ENCODE peak calls at places on chromosomes 2 and 18, in six cellular contexts. One of them, this sample, is unnamed.
A peak's percentile ranks its signal among the peaks of the same experiment; 100 is the strongest.

GRCh38 chr18:4074647-4075046 is 380.5 kb downstream of the DLGAP1 start:
- DNase-seq in AG08395: no peak
- DNase-seq in T-helper 17 cell: no peak
- DNase-seq in activated naive CD4-positive, alpha-beta T cell treated with anti-CD3 and anti-CD28 coated beads, Interleukin-2, amount 10 ng/mL, durations not matched to agents 7 days and 5 days: no peak
- DNase-seq in activated CD4-positive, alpha-beta T cell treated with anti-CD3 and anti-CD28 coated beads, Interleukin-2, amount 50 U/mL, for 1 hour: no peak
- DNase-seq in upper lobe of right lung: no peak
- DNase-seq in this sample: no peak

GRCh38 chr2:9105601-9106337 is 100.8 kb upstream of the ASAP2 start:
- DNase-seq in AG08395: no peak
- DNase-seq in T-helper 17 cell: no peak
- DNase-seq in activated naive CD4-positive, alpha-beta T cell treated with anti-CD3 and anti-CD28 coated beads, Interleukin-2, amount 10 ng/mL, durations not matched to agents 7 days and 5 days: no peak
- DNase-seq in activated CD4-positive, alpha-beta T cell treated with anti-CD3 and anti-CD28 coated beads, Interleukin-2, amount 50 U/mL, for 1 hour: no peak
- DNase-seq in upper lobe of right lung: no peak
- DNase-seq in this sample: no peak

GRCh38 chr2:73292906-73293533 is 328 bp downstream of the EGR4 start:
- DNase-seq in AG08395: no peak
- DNase-seq in T-helper 17 cell: no peak
- DNase-seq in activated naive CD4-positive, alpha-beta T cell treated with anti-CD3 and anti-CD28 coated beads, Interleukin-2, amount 10 ng/mL, durations not matched to agents 7 days and 5 days: peak; percentile 23
- DNase-seq in activated CD4-positive, alpha-beta T cell treated with anti-CD3 and anti-CD28 coated beads, Interleukin-2, amount 50 U/mL, for 1 hour: no peak
- DNase-seq in upper lobe of right lung: no peak
- DNase-seq in this sample: no peak

GRCh38 chr18:46772396-46772795 is 15.5 kb upstream of the ST8SIA5 start:
- DNase-seq in AG08395: no peak
- DNase-seq in T-helper 17 cell: no peak
- DNase-seq in activated naive CD4-positive, alpha-beta T cell treated with anti-CD3 and anti-CD28 coated beads, Interleukin-2, amount 10 ng/mL, durations not matched to agents 7 days and 5 days: no peak
- DNase-seq in activated CD4-positive, alpha-beta T cell treated with anti-CD3 and anti-CD28 coated beads, Interleukin-2, amount 50 U/mL, for 1 hour: no peak
- DNase-seq in upper lobe of right lung: no peak
- DNase-seq in this sample: no peak

GRCh38 chr2:173651891-173652290 is 297.2 kb downstream of the CDCA7 start:
- DNase-seq in AG08395: no peak
- DNase-seq in T-helper 17 cell: no peak
- DNase-seq in activated naive CD4-positive, alpha-beta T cell treated with anti-CD3 and anti-CD28 coated beads, Interleukin-2, amount 10 ng/mL, durations not matched to agents 7 days and 5 days: no peak
- DNase-seq in activated CD4-positive, alpha-beta T cell treated with anti-CD3 and anti-CD28 coated beads, Interleukin-2, amount 50 U/mL, for 1 hour: no peak
- DNase-seq in upper lobe of right lung: no peak
- DNase-seq in this sample: no peak

GRCh38 chr2:190607657-190608357 is 41.1 kb upstream of the NAB1 start:
- DNase-seq in AG08395: no peak
- DNase-seq in T-helper 17 cell: no peak
- DNase-seq in activated naive CD4-positive, alpha-beta T cell treated with anti-CD3 and anti-CD28 coated beads, Interleukin-2, amount 10 ng/mL, durations not matched to agents 7 days and 5 days: no peak
- DNase-seq in activated CD4-positive, alpha-beta T cell treated with anti-CD3 and anti-CD28 coated beads, Interleukin-2, amount 50 U/mL, for 1 hour: no peak
- DNase-seq in upper lobe of right lung: no peak
- DNase-seq in this sample: no peak

GRCh38 chr2:134014196-134014960 is 239.5 kb upstream of the MGAT5 start:
- DNase-seq in AG08395: no peak
- DNase-seq in T-helper 17 cell: no peak
- DNase-seq in activated naive CD4-positive, alpha-beta T cell treated with anti-CD3 and anti-CD28 coated beads, Interleukin-2, amount 10 ng/mL, durations not matched to agents 7 days and 5 days: no peak
- DNase-seq in activated CD4-positive, alpha-beta T cell treated with anti-CD3 and anti-CD28 coated beads, Interleukin-2, amount 50 U/mL, for 1 hour: no peak
- DNase-seq in upper lobe of right lung: no peak
- DNase-seq in this sample: no peak

GRCh38 chr2:56008661-56009411 is 85.3 kb upstream of the EFEMP1 start:
- DNase-seq in AG08395: peak; percentile 83
- DNase-seq in T-helper 17 cell: no peak
- DNase-seq in activated naive CD4-positive, alpha-beta T cell treated with anti-CD3 and anti-CD28 coated beads, Interleukin-2, amount 10 ng/mL, durations not matched to agents 7 days and 5 days: no peak
- DNase-seq in activated CD4-positive, alpha-beta T cell treated with anti-CD3 and anti-CD28 coated beads, Interleukin-2, amount 50 U/mL, for 1 hour: no peak
- DNase-seq in upper lobe of right lung: no peak
- DNase-seq in this sample: peak; percentile 90

GRCh38 chr18:5295231-5295920 is at the start of gene ZBTB14:
- DNase-seq in AG08395: peak; percentile 69
- DNase-seq in T-helper 17 cell: peak; percentile 60
- DNase-seq in activated naive CD4-positive, alpha-beta T cell treated with anti-CD3 and anti-CD28 coated beads, Interleukin-2, amount 10 ng/mL, durations not matched to agents 7 days and 5 days: peak; percentile 75
- DNase-seq in activated CD4-positive, alpha-beta T cell treated with anti-CD3 and anti-CD28 coated beads, Interleukin-2, amount 50 U/mL, for 1 hour: peak; percentile 62
- DNase-seq in upper lobe of right lung: peak; percentile 88
- DNase-seq in this sample: peak; percentile 90

GRCh38 chr2:2731885-2732284 is 400.8 kb upstream of the MYT1L start:
- DNase-seq in AG08395: no peak
- DNase-seq in T-helper 17 cell: no peak
- DNase-seq in activated naive CD4-positive, alpha-beta T cell treated with anti-CD3 and anti-CD28 coated beads, Interleukin-2, amount 10 ng/mL, durations not matched to agents 7 days and 5 days: no peak
- DNase-seq in activated CD4-positive, alpha-beta T cell treated with anti-CD3 and anti-CD28 coated beads, Interleukin-2, amount 50 U/mL, for 1 hour: no peak
- DNase-seq in upper lobe of right lung: no peak
- DNase-seq in this sample: no peak

GRCh38 chr2:115234707-115235106 is 792.3 kb downstream of the DPP10 start:
- DNase-seq in AG08395: no peak
- DNase-seq in T-helper 17 cell: no peak
- DNase-seq in activated naive CD4-positive, alpha-beta T cell treated with anti-CD3 and anti-CD28 coated beads, Interleukin-2, amount 10 ng/mL, durations not matched to agents 7 days and 5 days: no peak
- DNase-seq in activated CD4-positive, alpha-beta T cell treated with anti-CD3 and anti-CD28 coated beads, Interleukin-2, amount 50 U/mL, for 1 hour: no peak
- DNase-seq in upper lobe of right lung: no peak
- DNase-seq in this sample: no peak

This sample was measured in AG20443.